ENCODE peak calls at places on chromosomes 13 and 19, in five cellular contexts. I, D, E, Z and G are unnamed samples.

GRCh38 chr13:79393564-79394249 is 12.3 kb downstream of the RBM26 start:
- DNase-seq in I (no peak), E (no peak), Z (no peak), D (peak; percentile 17), G (no peak)

GRCh38 chr13:44437356-44438233 is 64.0 kb downstream of the SERP2 start:
- DNase-seq in D (no peak), I (no peak), E (no peak), Z (no peak), G (peak; percentile 62)

GRCh38 chr13:22505489-22505888 is 675.3 kb upstream of the SGCG start:
- DNase-seq in E (no peak), Z (no peak), D (no peak), I (no peak), G (no peak)

GRCh38 chr19:51564791-51565190 is 6.3 kb upstream of the ZNF175 start:
- DNase-seq in Z (no peak), D (no peak), E (no peak), I (no peak), G (no peak)

GRCh38 chr13:51240178-51240577 is 18.0 kb downstream of the FAM124A start:
- DNase-seq in I (no peak), D (no peak), Z (no peak), E (no peak), G (no peak)

GRCh38 chr19:41430907-41431306 is 3.7 kb upstream of the B3GNT8 start:
- DNase-seq in D (no peak), I (no peak), E (no peak), Z (no peak), G (no peak)

GRCh38 chr13:99178636-99179035 is 22.0 kb upstream of the UBAC2 start:
- DNase-seq in D (no peak), Z (no peak), E (no peak), I (no peak), G (no peak)

GRCh38 chr13:47334173-47334572 is 437.3 kb upstream of the HTR2A start:
- DNase-seq in D (no peak), E (no peak), Z (no peak), I (no peak), G (no peak)

GRCh38 chr13:23799945-23800344 is 89.3 kb downstream of the MIPEP start:
- DNase-seq in D (no peak), Z (no peak), I (no peak), E (no peak), G (no peak)

GRCh38 chr19:43465468-43466120 is at the start of gene LYPD3:
- DNase-seq in I (no peak), Z (no peak), D (no peak), E (no peak), G (no peak)

GRCh38 chr19:19115954-19116353 is 22.3 kb downstream of the TMEM161A start:
- DNase-seq in D (peak; percentile 96), E (no peak), Z (no peak), I (peak; percentile 64), G (peak; percentile 7)

GRCh38 chr19:4199699-4200293 is 17.3 kb downstream of the ANKRD24 start:
- DNase-seq in E (no peak), D (peak; percentile 75), Z (peak; percentile 57), I (no peak), G (no peak)

GRCh38 chr19:34555447-34555846 is 73.9 kb downstream of the WTIP start:
- DNase-seq in Z (no peak), D (no peak), E (no peak), I (no peak), G (peak; percentile 6)

GRCh38 chr13:44734204-44734707 is 158.1 kb upstream of the TSC22D1 start:
- DNase-seq in I (peak; percentile 33), D (no peak), Z (no peak), E (no peak), G (no peak)

GRCh38 chr19:10061717-10062310 is 24.3 kb upstream of the SHFL start:
- DNase-seq in I (no peak), D (no peak), Z (no peak), E (no peak), G (no peak)